ENCODE peak calls at places on chromosomes 5 and 9, in eight cellular contexts. K is lower leg skin, L is mammary epithelial cell, W is GM13976, D is stomach, F is WERI-Rb-1, Z is endothelial cell, U is Panc1. E is an unnamed sample.

GRCh38 chr5:151202381-151203139 is 21.3 kb downstream of the CCDC69 start:
- DNase-seq in K (peak; percentile 37), L (peak; percentile 88), W (no peak), D (no peak), F (no peak), Z (no peak), U (peak; percentile 25), E (peak; percentile 38)

GRCh38 chr5:81924467-81924866 is 47.4 kb upstream of the ATG10 start:
- DNase-seq in K (no peak), L (no peak), W (no peak), D (no peak), F (no peak), Z (no peak), U (no peak), E (no peak)

GRCh38 chr5:111589320-111589719 is 77.0 kb upstream of the STARD4 start:
- DNase-seq in K (no peak), L (no peak), W (no peak), D (no peak), F (no peak), Z (no peak), U (no peak), E (no peak)

GRCh38 chr9:14768561-14769234 is 46.2 kb upstream of the CER1 start:
- DNase-seq in K (no peak), L (peak; percentile 36), W (peak; percentile 22), D (no peak), F (peak; percentile 30), Z (peak; percentile 46), U (peak; percentile 33), E (no peak)

GRCh38 chr5:134090482-134090881 is 24.0 kb upstream of the TCF7 start:
- DNase-seq in K (no peak), L (no peak), W (no peak), D (no peak), F (no peak), Z (no peak), U (no peak), E (no peak)

GRCh38 chr9:113520109-113520642 is 56.6 kb downstream of the RGS3 start:
- DNase-seq in K (no peak), L (peak; percentile 70), W (peak; percentile 75), D (no peak), F (no peak), Z (no peak), U (no peak), E (no peak)

GRCh38 chr5:2262620-2263019 is 379.9 kb upstream of the IRX4 start:
- DNase-seq in K (peak; percentile 58), L (no peak), W (no peak), D (peak; percentile 18), F (no peak), Z (no peak), U (no peak), E (peak; percentile 76)

GRCh38 chr9:504921-505821 is 290.5 kb downstream of the DOCK8 start:
- DNase-seq in K (no peak), L (peak; percentile 23), W (peak; percentile 50), D (peak; percentile 27), F (peak; percentile 44), Z (peak; percentile 46), U (no peak), E (no peak)

GRCh38 chr5:83101514-83101913 is 24.2 kb downstream of the XRCC4 start:
- DNase-seq in K (no peak), L (peak; percentile 44), W (no peak), D (no peak), F (no peak), Z (no peak), U (no peak), E (no peak)

GRCh38 chr5:171848487-171848886 is 62.9 kb downstream of the SMIM23 start:
- DNase-seq in K (peak; percentile 67), L (no peak), W (no peak), D (no peak), F (no peak), Z (no peak), U (no peak), E (no peak)
- TF ChIP-seq CTCF in K (no peak), L (no peak), W (no peak), D (no peak), F (no peak), Z (no peak), U (no peak), E (no peak)

DNA sequence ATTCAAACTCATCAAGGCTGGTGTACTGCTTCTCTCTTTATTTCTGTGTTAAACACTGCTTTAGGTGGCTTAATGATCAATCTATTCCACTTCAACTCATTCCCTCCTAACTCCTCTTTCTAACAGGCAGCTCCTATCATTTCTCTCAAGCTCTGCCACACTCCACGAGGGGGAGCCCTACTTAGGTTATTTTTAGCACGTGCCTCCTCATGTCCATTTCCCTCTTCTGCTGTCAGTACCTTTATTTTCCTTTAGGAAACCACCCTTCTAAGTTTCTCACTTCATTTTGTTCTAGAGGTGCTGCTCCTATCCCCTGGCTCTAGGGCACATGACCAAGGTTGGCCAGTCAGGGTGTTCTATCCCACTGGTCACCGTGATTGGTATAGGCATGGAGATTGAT is 6.7 kb upstream of the BRINP1 start:
- DNase-seq in K (no peak), L (peak; percentile 33), W (no peak), D (no peak), F (peak; percentile 82), Z (peak; percentile 67), U (no peak), E (no peak)
- TF ChIP-seq CTCF in K (no peak), L (peak; percentile 59), W (no peak), D (no peak), F (peak; percentile 65), Z (peak; percentile 62), U (peak; percentile 18), E (no peak)

GRCh38 chr5:143682788-143683419 is 129.1 kb upstream of the HMHB1 start:
- DNase-seq in K (no peak), L (no peak), W (no peak), D (no peak), F (no peak), Z (no peak), U (no peak), E (no peak)

GRCh38 chr5:143687604-143688003 is 124.4 kb upstream of the HMHB1 start:
- DNase-seq in K (no peak), L (no peak), W (no peak), D (no peak), F (no peak), Z (no peak), U (no peak), E (no peak)

GRCh38 chr5:143682221-143682620 is 129.7 kb upstream of the HMHB1 start:
- DNase-seq in K (no peak), L (no peak), W (no peak), D (no peak), F (no peak), Z (no peak), U (no peak), E (no peak)

GRCh38 chr5:143683459-143683858 is 128.5 kb upstream of the HMHB1 start:
- DNase-seq in K (no peak), L (no peak), W (no peak), D (no peak), F (no peak), Z (no peak), U (peak; percentile 62), E (no peak)

GRCh38 chr5:143685416-143685815 is 126.5 kb upstream of the HMHB1 start:
- DNase-seq in K (no peak), L (no peak), W (no peak), D (no peak), F (no peak), Z (no peak), U (no peak), E (no peak)
- TF ChIP-seq CTCF in K (no peak), L (peak; percentile 27), W (no peak), D (no peak), F (peak; percentile 32), Z (no peak), U (peak; percentile 28), E (peak; percentile 43)

GRCh38 chr5:86500947-86501346 is 116.8 kb upstream of the COX7C start:
- DNase-seq in K (no peak), L (no peak), W (no peak), D (no peak), F (peak; percentile 15), Z (peak; percentile 3), U (no peak), E (no peak)
- TF ChIP-seq CTCF in K (no peak), L (no peak), W (no peak), D (no peak), F (peak; percentile 53), Z (no peak), U (peak; percentile 11), E (peak; percentile 22)

GRCh38 chr9:107155244-107155817 is 127.7 kb upstream of the RAD23B start:
- DNase-seq in K (no peak), L (no peak), W (no peak), D (no peak), F (no peak), Z (no peak), U (no peak), E (no peak)
- TF ChIP-seq CTCF in K (no peak), L (no peak), W (no peak), D (no peak), F (peak; percentile 36), Z (no peak), U (no peak), E (peak; percentile 29)

DNA sequence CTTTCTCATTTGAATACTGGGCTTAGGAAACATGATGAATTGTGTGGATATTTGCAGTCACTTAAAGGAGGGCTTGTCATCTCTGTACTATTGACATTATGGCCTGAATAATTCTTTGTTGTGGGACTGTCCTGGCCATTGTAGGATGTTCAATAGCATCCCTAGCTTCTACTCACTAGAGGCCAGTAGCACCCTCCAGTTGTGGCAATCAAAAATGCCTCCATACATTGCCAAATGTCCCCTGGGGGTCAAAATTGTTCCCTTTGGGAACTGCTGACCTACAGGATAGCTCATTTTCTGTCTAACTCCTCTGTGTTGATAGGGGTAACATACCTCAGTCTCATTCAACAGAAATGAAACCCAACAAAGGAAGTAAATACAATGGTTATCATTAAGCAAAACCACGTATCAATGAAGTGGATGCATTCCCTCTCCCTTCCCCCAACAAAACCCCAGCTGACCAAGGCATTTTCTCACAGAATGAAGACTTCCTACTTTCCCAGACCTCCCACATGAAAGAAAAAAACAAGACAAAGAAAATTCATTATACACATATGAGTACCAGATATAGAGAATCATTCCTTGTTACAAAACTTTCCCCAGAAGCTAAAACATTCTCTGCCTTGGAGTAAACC is 18.1 kb downstream of the FYB1 start:
- DNase-seq in K (no peak), L (no peak), W (no peak), D (no peak), F (no peak), Z (no peak), U (no peak), E (no peak)
- TF ChIP-seq CTCF in K (no peak), L (no peak), W (no peak), D (no peak), F (no peak), Z (no peak), U (no peak), E (no peak)

GRCh38 chr5:136058031-136058971 is 29.5 kb downstream of the TGFBI start:
- DNase-seq in K (no peak), L (peak; percentile 80), W (no peak), D (peak; percentile 47), F (no peak), Z (peak; percentile 35), U (peak; percentile 89), E (peak; percentile 88)
- TF ChIP-seq CTCF in K (peak; percentile 41), L (peak; percentile 54), W (no peak), D (no peak), F (peak; percentile 26), Z (peak; percentile 57), U (peak; percentile 20), E (peak; percentile 74)